ENCODE peak calls at places on chromosomes 6 and 20, in six cellular contexts. O is breast epithelium, L is endothelial cell of umbilical vein, P is HepG2, J is GM23338, Y is sigmoid colon. D is an unnamed sample.

GRCh38 chr20:43691928-43692524 is 25.1 kb downstream of the MYBL2 start:
- DNase-seq in O (no peak), L (peak), P (peak), J (peak), Y (no peak), D (peak)

GRCh38 chr6:22325481-22325880 is 28.6 kb upstream of the PRL start:
- DNase-seq in O (no peak), L (no peak), P (no peak), J (no peak), Y (no peak), D (no peak)

GRCh38 chr6:33374359-33374910 is 17.2 kb upstream of the KIFC1 start:
- DNase-seq in O (no peak), L (no peak), P (no peak), J (no peak), Y (no peak), D (no peak)

GRCh38 chr6:161903584-161904232 is 629.8 kb upstream of the AGPAT4 start:
- DNase-seq in O (no peak), L (no peak), P (no peak), J (no peak), Y (no peak), D (peak)

GRCh38 chr20:1800180-1800579 is 95.0 kb upstream of the SIRPA start:
- DNase-seq in O (no peak), L (no peak), P (no peak), J (no peak), Y (no peak), D (no peak)

GRCh38 chr20:32917191-32917950 is 58.6 kb downstream of the EFCAB8 start:
- DNase-seq in O (no peak), L (no peak), P (no peak), J (no peak), Y (peak), D (no peak)

GRCh38 chr6:30555428-30556005 is 772 bp downstream of the GNL1 start:
- DNase-seq in O (no peak), L (peak), P (no peak), J (peak), Y (peak), D (peak)

GRCh38 chr6:105587349-105588115 is 184.7 kb upstream of the PREP start:
- DNase-seq in O (no peak), L (no peak), P (no peak), J (no peak), Y (no peak), D (no peak)

GRCh38 chr20:23753589-23753988 is 2.9 kb upstream of the CST1 start:
- DNase-seq in O (no peak), L (no peak), P (no peak), J (no peak), Y (no peak), D (no peak)

GRCh38 chr20:50484271-50484976 is 25.8 kb upstream of the PTPN1 start:
- DNase-seq in O (no peak), L (no peak), P (no peak), J (no peak), Y (no peak), D (no peak)

GRCh38 chr6:86423571-86423970 is 513.8 kb upstream of the HTR1E start:
- DNase-seq in O (no peak), L (no peak), P (no peak), J (no peak), Y (no peak), D (no peak)

GRCh38 chr6:137677714-137678113 is 183.5 kb upstream of the OLIG3 start:
- DNase-seq in O (no peak), L (no peak), P (no peak), J (no peak), Y (peak), D (peak)

GRCh38 chr6:88517737-88518136 is 351.6 kb upstream of the CNR1 start:
- DNase-seq in O (no peak), L (no peak), P (no peak), J (no peak), Y (no peak), D (no peak)

GRCh38 chr20:60013296-60014142 is 55.3 kb downstream of the CDH26 start:
- DNase-seq in O (no peak), L (no peak), P (no peak), J (no peak), Y (no peak), D (no peak)

GRCh38 chr6:125888989-125889656 is 67.4 kb upstream of the HINT3 start:
- DNase-seq in O (no peak), L (peak), P (peak), J (peak), Y (no peak), D (no peak)

GRCh38 chr6:50884364-50884763 is 65.7 kb downstream of the TFAP2B start:
- DNase-seq in O (no peak), L (no peak), P (no peak), J (no peak), Y (no peak), D (no peak)

GRCh38 chr20:19745584-19745983 is 12.5 kb upstream of the RIN2 start:
- DNase-seq in O (no peak), L (no peak), P (no peak), J (no peak), Y (no peak), D (no peak)

GRCh38 chr6:138455746-138456392 is 43.4 kb downstream of the NHSL1 start:
- DNase-seq in O (no peak), L (peak), P (no peak), J (no peak), Y (no peak), D (no peak)

GRCh38 chr6:155177369-155177961 is 86.3 kb upstream of the CLDN20 start:
- DNase-seq in O (no peak), L (peak), P (peak), J (peak), Y (no peak), D (no peak)

GRCh38 chr6:93447874-93448273 is 28.5 kb upstream of the EPHA7 start:
- DNase-seq in O (no peak), L (no peak), P (no peak), J (peak), Y (no peak), D (peak)

GRCh38 chr20:32474967-32475819 is 109.9 kb downstream of the NOL4L start:
- DNase-seq in O (peak), L (peak), P (peak), J (peak), Y (peak), D (peak)

GRCh38 chr6:122049341-122049740 is 350.1 kb upstream of the HSF2 start:
- DNase-seq in O (no peak), L (no peak), P (no peak), J (peak), Y (no peak), D (no peak)

GRCh38 chr6:104984831-104985230 is 27.9 kb downstream of the LIN28B start:
- DNase-seq in O (no peak), L (no peak), P (no peak), J (no peak), Y (no peak), D (no peak)

GRCh38 chr6:129133770-129134192 is 250.8 kb downstream of the LAMA2 start:
- DNase-seq in O (no peak), L (peak), P (no peak), J (no peak), Y (no peak), D (no peak)

GRCh38 chr6:163965426-163966348 is 551.2 kb downstream of the QKI start:
- DNase-seq in O (no peak), L (peak), P (no peak), J (no peak), Y (no peak), D (no peak)

GRCh38 chr20:31833130-31833930 is 12.1 kb downstream of the FOXS1 start:
- DNase-seq in O (no peak), L (peak), P (peak), J (peak), Y (no peak), D (peak)

GRCh38 chr20:38202982-38203293 is 37.9 kb upstream of the TGM2 start:
- DNase-seq in O (no peak), L (no peak), P (no peak), J (no peak), Y (peak), D (no peak)

GRCh38 chr20:48841861-48842529 is 14.2 kb upstream of the PREX1 start:
- DNase-seq in O (no peak), L (peak), P (no peak), J (no peak), Y (no peak), D (no peak)

GRCh38 chr6:31660224-31660997 is at the start of gene C6orf47:
- DNase-seq in O (peak), L (peak), P (peak), J (peak), Y (peak), D (peak)

GRCh38 chr6:31771992-31772358 is 5.2 kb downstream of the VWA7 start:
- DNase-seq in O (no peak), L (no peak), P (no peak), J (no peak), Y (no peak), D (no peak)

GRCh38 chr6:162638931-162639574 is 88.5 kb downstream of the PRKN start:
- DNase-seq in O (no peak), L (no peak), P (no peak), J (no peak), Y (no peak), D (no peak)

GRCh38 chr6:30344868-30345671 is at the start of gene RPP21:
- DNase-seq in O (peak), L (peak), P (peak), J (peak), Y (peak), D (peak)

GRCh38 chr20:5448449-5449118 is 131.8 kb upstream of the PROKR2 start:
- DNase-seq in O (no peak), L (peak), P (peak), J (peak), Y (no peak), D (peak)

GRCh38 chr6:152312434-152312833 is 324.7 kb downstream of the SYNE1 start:
- DNase-seq in O (no peak), L (no peak), P (no peak), J (no peak), Y (no peak), D (no peak)
- H3K4me3 ChIP-seq in O (no peak), L (no peak), P (no peak), J (no peak), Y (no peak), D (no peak)

GRCh38 chr6:28769626-28770402 is 154.0 kb downstream of the TRIM27 start:
- DNase-seq in O (no peak), L (no peak), P (no peak), J (peak), Y (no peak), D (no peak)
- TF ChIP-seq CTCF in O (no peak), L (no peak), P (peak), J (peak), Y (no peak), D (no peak)

DNA sequence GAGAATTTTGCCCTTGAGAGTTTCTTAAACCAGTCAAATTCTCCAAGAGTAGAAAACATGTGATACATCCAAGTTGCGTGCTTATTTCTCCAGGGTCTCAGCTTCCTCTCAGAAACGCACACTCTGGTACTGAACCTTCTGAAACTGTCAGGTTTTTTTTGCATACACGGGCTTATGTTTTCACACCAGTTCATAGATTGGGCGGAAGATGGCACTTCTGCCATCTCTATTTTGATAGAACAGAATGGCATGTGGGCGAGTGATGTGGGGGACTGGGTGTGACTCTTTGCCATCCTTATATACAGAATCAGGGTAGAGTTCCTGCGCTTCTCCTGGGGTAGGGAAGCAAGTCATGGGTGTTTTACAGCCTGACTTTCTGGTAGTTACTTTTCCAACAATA is 56.4 kb downstream of the ADTRP start:
- DNase-seq in O (no peak), L (no peak), P (no peak), J (no peak), Y (no peak), D (no peak)
- TF ChIP-seq POLR2AphosphoS5 in O (no peak), L (no peak), P (no peak), J (no peak), Y (no peak), D (no peak)

DNA sequence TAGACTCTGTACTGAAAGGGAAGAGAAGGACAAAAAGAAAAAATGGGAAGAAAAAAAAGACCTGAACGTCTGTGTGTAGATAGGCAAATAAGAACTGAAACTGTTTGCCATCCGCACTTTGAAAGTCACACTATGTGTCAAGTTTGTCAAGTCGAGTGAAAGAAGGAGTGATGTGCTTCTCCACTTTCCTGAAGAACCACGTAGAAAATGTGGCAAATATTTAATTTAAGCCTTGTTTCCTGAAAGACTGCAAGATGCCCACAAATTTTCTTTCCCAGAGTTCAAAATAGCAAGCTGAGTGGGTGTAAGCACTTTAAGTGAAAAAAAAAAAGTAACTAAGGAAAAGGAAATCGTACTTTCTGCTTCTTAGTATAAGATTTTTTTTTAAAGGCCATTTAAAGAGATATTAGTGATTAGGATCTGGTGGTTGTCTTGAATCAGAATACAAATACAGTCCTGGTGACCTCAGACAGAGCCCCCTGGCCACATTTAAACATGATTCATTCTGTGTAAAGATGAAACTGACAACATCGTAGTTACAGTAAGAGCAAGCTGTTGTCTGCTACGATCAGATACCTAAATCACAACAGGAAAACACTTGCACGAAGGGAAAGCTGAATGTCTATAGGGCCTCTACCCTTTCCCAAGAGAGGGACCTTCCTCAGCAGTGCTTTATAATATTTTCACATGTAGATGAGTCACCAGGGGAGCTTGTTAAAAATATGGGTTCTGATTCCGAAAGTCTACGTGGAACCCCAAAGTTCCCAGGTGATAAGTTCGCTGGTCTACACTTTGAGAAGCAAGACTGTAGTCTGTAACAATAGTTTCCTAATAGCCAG is 102.3 kb downstream of the HIVEP2 start:
- DNase-seq in O (no peak), L (peak), P (peak), J (no peak), Y (no peak), D (no peak)
- H3K4me3 ChIP-seq in O (peak), L (no peak), P (no peak), J (no peak), Y (no peak), D (no peak)

DNA sequence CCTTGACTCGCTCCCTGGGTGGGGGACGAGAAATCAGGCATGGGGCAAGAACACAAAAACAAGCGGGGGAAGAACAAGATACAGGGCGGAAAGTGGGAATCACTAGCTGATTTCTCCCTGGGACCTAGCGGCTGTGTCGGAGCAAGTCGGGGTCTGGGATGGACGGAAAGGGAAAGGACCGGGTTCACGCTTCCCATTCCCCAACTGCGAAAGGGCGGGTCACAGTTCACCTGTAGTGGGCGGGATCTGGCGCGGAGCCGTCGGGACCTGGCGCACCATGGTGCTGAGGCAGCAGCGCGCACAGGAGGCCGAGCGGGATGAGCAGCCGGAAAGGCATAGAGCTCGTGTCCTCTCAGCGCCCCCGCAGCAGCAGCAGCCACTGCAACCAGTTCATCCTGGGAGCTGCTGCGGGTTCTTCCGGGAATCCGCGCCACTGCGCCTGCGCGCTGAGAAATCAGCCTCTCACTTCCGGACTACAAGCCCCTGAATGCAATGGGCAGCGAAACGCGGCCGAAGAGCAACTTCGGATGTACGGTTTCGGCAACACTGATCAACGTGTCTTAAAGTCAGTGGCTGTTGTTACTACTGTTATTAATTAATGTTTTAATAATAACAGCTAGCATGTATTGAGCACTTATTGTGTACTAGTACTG is at the start of gene EDEM2:
- DNase-seq in O (peak), L (peak), P (peak), J (peak), Y (peak), D (peak)
- TF ChIP-seq CTCF in O (no peak), L (no peak), P (peak), J (no peak), Y (no peak), D (no peak)

GRCh38 chr6:45496085-45496433 is 118.3 kb upstream of the SUPT3H start:
- DNase-seq in O (no peak), L (no peak), P (no peak), J (no peak), Y (no peak), D (no peak)

GRCh38 chr6:45491874-45492273 is 114.1 kb upstream of the SUPT3H start:
- DNase-seq in O (no peak), L (no peak), P (no peak), J (peak), Y (no peak), D (no peak)

GRCh38 chr6:45493761-45494160 is 116.0 kb upstream of the SUPT3H start:
- DNase-seq in O (no peak), L (no peak), P (no peak), J (no peak), Y (no peak), D (no peak)

GRCh38 chr6:45495404-45496084 is 117.8 kb upstream of the SUPT3H start:
- DNase-seq in O (no peak), L (no peak), P (no peak), J (no peak), Y (no peak), D (no peak)

GRCh38 chr6:45494734-45495133 is 117.0 kb upstream of the SUPT3H start:
- DNase-seq in O (no peak), L (no peak), P (no peak), J (no peak), Y (no peak), D (no peak)
- TF ChIP-seq POLR2AphosphoS5 in O (no peak), L (no peak), P (no peak), J (no peak), Y (no peak), D (no peak)

GRCh38 chr20:63653974-63654680 is 903 bp upstream of the STMN3 start:
- DNase-seq in O (no peak), L (no peak), P (no peak), J (no peak), Y (no peak), D (no peak)
- H3K4me3 ChIP-seq in O (peak), L (no peak), P (peak), J (peak), Y (peak), D (no peak)

DNA sequence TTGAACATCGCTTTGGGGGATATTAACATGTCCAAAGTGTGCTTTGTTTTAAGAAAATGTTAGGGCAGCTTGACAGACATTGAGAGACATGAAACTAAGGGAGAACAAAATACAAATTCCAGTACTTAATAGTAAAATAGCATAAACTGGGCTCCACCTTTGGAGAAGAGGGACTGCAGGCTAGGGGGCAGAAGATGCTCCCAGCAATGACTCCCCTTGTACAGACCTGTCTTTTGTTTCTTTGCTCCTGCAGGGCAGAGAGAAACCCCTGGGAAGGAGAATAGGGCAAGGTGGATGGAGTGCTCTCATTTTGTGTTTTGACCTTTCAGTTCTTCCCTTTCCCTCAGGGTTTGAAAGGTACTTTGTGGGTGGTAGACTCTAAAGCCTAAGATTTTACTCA is 115.6 kb upstream of the PLCB4 start:
- DNase-seq in O (no peak), L (no peak), P (no peak), J (peak), Y (no peak), D (no peak)
- TF ChIP-seq CTCF in O (no peak), L (no peak), P (no peak), J (peak), Y (no peak), D (no peak)

D was measured in transverse colon.